ENCODE peak calls at places on chromosomes 5 and 9, in ten cellular contexts. One of them, this sample, is unnamed.

GRCh38 chr5:43066231-43066798 is 26.2 kb upstream of the ANXA2R start:
- DNase-seq in lower lobe of right lung: peak
- DNase-seq in cardiac muscle cell: peak
- DNase-seq in ascending aorta: peak
- DNase-seq in psoas muscle: peak
- DNase-seq in tibial artery: peak
- DNase-seq in WERI-Rb-1: peak
- DNase-seq in stomach: peak
- DNase-seq in upper lobe of right lung: peak
- DNase-seq in nephron progenitor cell: peak
- DNase-seq in this sample: peak

GRCh38 chr9:70220216-70220615 is 38.6 kb upstream of the SMC5 start:
- DNase-seq in lower lobe of right lung: no peak
- DNase-seq in cardiac muscle cell: no peak
- DNase-seq in ascending aorta: no peak
- DNase-seq in psoas muscle: no peak
- DNase-seq in tibial artery: no peak
- DNase-seq in WERI-Rb-1: no peak
- DNase-seq in stomach: no peak
- DNase-seq in upper lobe of right lung: no peak
- DNase-seq in nephron progenitor cell: no peak
- DNase-seq in this sample: no peak

GRCh38 chr9:75892168-75892901 is 1.9 kb downstream of the PCSK5 start:
- DNase-seq in lower lobe of right lung: peak
- DNase-seq in cardiac muscle cell: peak
- DNase-seq in ascending aorta: peak
- DNase-seq in psoas muscle: peak
- DNase-seq in tibial artery: peak
- DNase-seq in WERI-Rb-1: peak
- DNase-seq in stomach: no peak
- DNase-seq in upper lobe of right lung: peak
- DNase-seq in nephron progenitor cell: peak
- DNase-seq in this sample: peak

GRCh38 chr5:10581424-10581748 is 17.5 kb downstream of the ANKRD33B start:
- DNase-seq in lower lobe of right lung: no peak
- DNase-seq in cardiac muscle cell: no peak
- DNase-seq in ascending aorta: no peak
- DNase-seq in psoas muscle: no peak
- DNase-seq in tibial artery: no peak
- DNase-seq in WERI-Rb-1: no peak
- DNase-seq in stomach: no peak
- DNase-seq in upper lobe of right lung: no peak
- DNase-seq in nephron progenitor cell: no peak
- DNase-seq in this sample: no peak

GRCh38 chr9:71767421-71768321 is 642 bp downstream of the CEMIP2 start:
- DNase-seq in lower lobe of right lung: peak
- DNase-seq in cardiac muscle cell: peak
- DNase-seq in ascending aorta: peak
- DNase-seq in psoas muscle: peak
- DNase-seq in tibial artery: no peak
- DNase-seq in WERI-Rb-1: peak
- DNase-seq in stomach: peak
- DNase-seq in upper lobe of right lung: peak
- DNase-seq in nephron progenitor cell: peak
- DNase-seq in this sample: peak

GRCh38 chr9:22813520-22813919 is 366.9 kb downstream of the DMRTA1 start:
- DNase-seq in lower lobe of right lung: no peak
- DNase-seq in cardiac muscle cell: peak
- DNase-seq in ascending aorta: no peak
- DNase-seq in psoas muscle: no peak
- DNase-seq in tibial artery: no peak
- DNase-seq in WERI-Rb-1: peak
- DNase-seq in stomach: no peak
- DNase-seq in upper lobe of right lung: no peak
- DNase-seq in nephron progenitor cell: no peak
- DNase-seq in this sample: no peak

GRCh38 chr9:104836767-104837166 is 72.8 kb downstream of the NIPSNAP3B start:
- DNase-seq in lower lobe of right lung: no peak
- DNase-seq in cardiac muscle cell: peak
- DNase-seq in ascending aorta: no peak
- DNase-seq in psoas muscle: no peak
- DNase-seq in tibial artery: no peak
- DNase-seq in WERI-Rb-1: no peak
- DNase-seq in stomach: peak
- DNase-seq in upper lobe of right lung: no peak
- DNase-seq in nephron progenitor cell: no peak
- DNase-seq in this sample: no peak

GRCh38 chr9:127746959-127747569 is 12.0 kb upstream of the TOR2A start:
- DNase-seq in lower lobe of right lung: no peak
- DNase-seq in cardiac muscle cell: no peak
- DNase-seq in ascending aorta: no peak
- DNase-seq in psoas muscle: no peak
- DNase-seq in tibial artery: no peak
- DNase-seq in WERI-Rb-1: no peak
- DNase-seq in stomach: no peak
- DNase-seq in upper lobe of right lung: no peak
- DNase-seq in nephron progenitor cell: no peak
- DNase-seq in this sample: no peak

GRCh38 chr9:4904322-4905134 is 80.5 kb upstream of the JAK2 start:
- DNase-seq in lower lobe of right lung: no peak
- DNase-seq in cardiac muscle cell: no peak
- DNase-seq in ascending aorta: no peak
- DNase-seq in psoas muscle: no peak
- DNase-seq in tibial artery: no peak
- DNase-seq in WERI-Rb-1: no peak
- DNase-seq in stomach: no peak
- DNase-seq in upper lobe of right lung: no peak
- DNase-seq in nephron progenitor cell: no peak
- DNase-seq in this sample: no peak

GRCh38 chr9:131589124-131589711 is 43.9 kb downstream of the PRRT1B start:
- DNase-seq in lower lobe of right lung: no peak
- DNase-seq in cardiac muscle cell: no peak
- DNase-seq in ascending aorta: no peak
- DNase-seq in psoas muscle: peak
- DNase-seq in tibial artery: no peak
- DNase-seq in WERI-Rb-1: no peak
- DNase-seq in stomach: no peak
- DNase-seq in upper lobe of right lung: no peak
- DNase-seq in nephron progenitor cell: no peak
- DNase-seq in this sample: no peak

GRCh38 chr5:98458726-98459125 is 314.7 kb upstream of the RGMB start:
- DNase-seq in lower lobe of right lung: no peak
- DNase-seq in cardiac muscle cell: no peak
- DNase-seq in ascending aorta: no peak
- DNase-seq in psoas muscle: no peak
- DNase-seq in tibial artery: no peak
- DNase-seq in WERI-Rb-1: no peak
- DNase-seq in stomach: no peak
- DNase-seq in upper lobe of right lung: no peak
- DNase-seq in nephron progenitor cell: no peak
- DNase-seq in this sample: no peak

GRCh38 chr9:134349941-134350340 is 23.7 kb downstream of the RXRA start:
- DNase-seq in lower lobe of right lung: no peak
- DNase-seq in cardiac muscle cell: no peak
- DNase-seq in ascending aorta: no peak
- DNase-seq in psoas muscle: no peak
- DNase-seq in tibial artery: no peak
- DNase-seq in WERI-Rb-1: no peak
- DNase-seq in stomach: no peak
- DNase-seq in upper lobe of right lung: no peak
- DNase-seq in nephron progenitor cell: no peak
- DNase-seq in this sample: no peak

GRCh38 chr5:180072556-180072955 is 997 bp upstream of the RNF130 start:
- DNase-seq in lower lobe of right lung: peak
- DNase-seq in cardiac muscle cell: no peak
- DNase-seq in ascending aorta: peak
- DNase-seq in psoas muscle: peak
- DNase-seq in tibial artery: no peak
- DNase-seq in WERI-Rb-1: no peak
- DNase-seq in stomach: no peak
- DNase-seq in upper lobe of right lung: no peak
- DNase-seq in nephron progenitor cell: no peak
- DNase-seq in this sample: no peak

GRCh38 chr5:134581241-134581981 is 51.2 kb downstream of the SAR1B start:
- DNase-seq in lower lobe of right lung: no peak
- DNase-seq in cardiac muscle cell: no peak
- DNase-seq in ascending aorta: peak
- DNase-seq in psoas muscle: peak
- DNase-seq in tibial artery: no peak
- DNase-seq in WERI-Rb-1: no peak
- DNase-seq in stomach: no peak
- DNase-seq in upper lobe of right lung: peak
- DNase-seq in nephron progenitor cell: no peak
- DNase-seq in this sample: no peak
- TF ChIP-seq CTCF in lower lobe of right lung: no peak
- TF ChIP-seq CTCF in cardiac muscle cell: no peak
- TF ChIP-seq CTCF in ascending aorta: no peak
- TF ChIP-seq CTCF in psoas muscle: peak
- TF ChIP-seq CTCF in tibial artery: no peak
- TF ChIP-seq CTCF in WERI-Rb-1: peak
- TF ChIP-seq CTCF in stomach: no peak
- TF ChIP-seq CTCF in upper lobe of right lung: no peak
- TF ChIP-seq CTCF in nephron progenitor cell: no peak
- TF ChIP-seq CTCF in this sample: no peak

GRCh38 chr5:19790811-19791466 is 197.1 kb downstream of the CDH18 start:
- DNase-seq in lower lobe of right lung: no peak
- DNase-seq in cardiac muscle cell: no peak
- DNase-seq in ascending aorta: no peak
- DNase-seq in psoas muscle: no peak
- DNase-seq in tibial artery: no peak
- DNase-seq in WERI-Rb-1: no peak
- DNase-seq in stomach: no peak
- DNase-seq in upper lobe of right lung: no peak
- DNase-seq in nephron progenitor cell: no peak
- DNase-seq in this sample: no peak

GRCh38 chr5:19795218-19795617 is 192.8 kb downstream of the CDH18 start:
- DNase-seq in lower lobe of right lung: no peak
- DNase-seq in cardiac muscle cell: no peak
- DNase-seq in ascending aorta: no peak
- DNase-seq in psoas muscle: no peak
- DNase-seq in tibial artery: no peak
- DNase-seq in WERI-Rb-1: peak
- DNase-seq in stomach: no peak
- DNase-seq in upper lobe of right lung: no peak
- DNase-seq in nephron progenitor cell: no peak
- DNase-seq in this sample: no peak
- TF ChIP-seq CTCF in lower lobe of right lung: no peak
- TF ChIP-seq CTCF in cardiac muscle cell: peak
- TF ChIP-seq CTCF in ascending aorta: no peak
- TF ChIP-seq CTCF in psoas muscle: no peak
- TF ChIP-seq CTCF in tibial artery: no peak
- TF ChIP-seq CTCF in WERI-Rb-1: peak
- TF ChIP-seq CTCF in stomach: no peak
- TF ChIP-seq CTCF in upper lobe of right lung: no peak
- TF ChIP-seq CTCF in nephron progenitor cell: no peak
- TF ChIP-seq CTCF in this sample: no peak

GRCh38 chr9:2821855-2822254 is 22.0 kb downstream of the PUM3 start:
- DNase-seq in lower lobe of right lung: no peak
- DNase-seq in cardiac muscle cell: no peak
- DNase-seq in ascending aorta: no peak
- DNase-seq in psoas muscle: no peak
- DNase-seq in tibial artery: no peak
- DNase-seq in WERI-Rb-1: no peak
- DNase-seq in stomach: no peak
- DNase-seq in upper lobe of right lung: no peak
- DNase-seq in nephron progenitor cell: no peak
- DNase-seq in this sample: no peak

GRCh38 chr9:2819165-2819564 is 24.7 kb downstream of the PUM3 start:
- DNase-seq in lower lobe of right lung: no peak
- DNase-seq in cardiac muscle cell: no peak
- DNase-seq in ascending aorta: no peak
- DNase-seq in psoas muscle: no peak
- DNase-seq in tibial artery: no peak
- DNase-seq in WERI-Rb-1: no peak
- DNase-seq in stomach: no peak
- DNase-seq in upper lobe of right lung: no peak
- DNase-seq in nephron progenitor cell: no peak
- DNase-seq in this sample: no peak

GRCh38 chr9:2824054-2824453 is 19.8 kb downstream of the PUM3 start:
- DNase-seq in lower lobe of right lung: no peak
- DNase-seq in cardiac muscle cell: no peak
- DNase-seq in ascending aorta: no peak
- DNase-seq in psoas muscle: no peak
- DNase-seq in tibial artery: no peak
- DNase-seq in WERI-Rb-1: no peak
- DNase-seq in stomach: no peak
- DNase-seq in upper lobe of right lung: no peak
- DNase-seq in nephron progenitor cell: no peak
- DNase-seq in this sample: no peak

GRCh38 chr9:2826291-2826690 is 17.6 kb downstream of the PUM3 start:
- DNase-seq in lower lobe of right lung: no peak
- DNase-seq in cardiac muscle cell: no peak
- DNase-seq in ascending aorta: no peak
- DNase-seq in psoas muscle: no peak
- DNase-seq in tibial artery: no peak
- DNase-seq in WERI-Rb-1: no peak
- DNase-seq in stomach: no peak
- DNase-seq in upper lobe of right lung: no peak
- DNase-seq in nephron progenitor cell: no peak
- DNase-seq in this sample: no peak

DNA sequence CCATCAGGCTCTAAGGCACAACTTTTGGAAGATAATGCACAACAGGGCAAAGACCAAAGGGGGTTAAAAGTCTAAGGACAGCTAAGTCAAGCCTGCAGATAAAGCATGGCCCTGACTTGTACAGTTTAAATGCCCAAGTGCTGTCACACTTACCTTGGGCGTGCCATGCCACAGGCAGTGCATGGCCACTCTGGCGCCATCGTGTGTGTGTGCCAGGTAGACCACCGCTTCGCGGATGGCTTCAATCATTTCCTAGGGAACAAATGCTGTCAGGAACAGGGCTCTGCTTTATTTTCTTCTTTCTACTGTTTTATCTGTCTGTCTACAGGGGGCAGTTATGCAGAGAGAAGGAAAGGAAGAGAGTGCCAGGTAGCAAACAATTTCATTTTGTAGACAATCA is 19.3 kb downstream of the PUM3 start:
- DNase-seq in lower lobe of right lung: no peak
- DNase-seq in cardiac muscle cell: peak
- DNase-seq in ascending aorta: no peak
- DNase-seq in psoas muscle: no peak
- DNase-seq in tibial artery: no peak
- DNase-seq in WERI-Rb-1: peak
- DNase-seq in stomach: no peak
- DNase-seq in upper lobe of right lung: no peak
- DNase-seq in nephron progenitor cell: peak
- DNase-seq in this sample: peak
- TF ChIP-seq CTCF in lower lobe of right lung: no peak
- TF ChIP-seq CTCF in cardiac muscle cell: peak
- TF ChIP-seq CTCF in ascending aorta: no peak
- TF ChIP-seq CTCF in psoas muscle: no peak
- TF ChIP-seq CTCF in tibial artery: no peak
- TF ChIP-seq CTCF in WERI-Rb-1: peak
- TF ChIP-seq CTCF in stomach: no peak
- TF ChIP-seq CTCF in upper lobe of right lung: peak
- TF ChIP-seq CTCF in nephron progenitor cell: peak
- TF ChIP-seq CTCF in this sample: peak

DNA sequence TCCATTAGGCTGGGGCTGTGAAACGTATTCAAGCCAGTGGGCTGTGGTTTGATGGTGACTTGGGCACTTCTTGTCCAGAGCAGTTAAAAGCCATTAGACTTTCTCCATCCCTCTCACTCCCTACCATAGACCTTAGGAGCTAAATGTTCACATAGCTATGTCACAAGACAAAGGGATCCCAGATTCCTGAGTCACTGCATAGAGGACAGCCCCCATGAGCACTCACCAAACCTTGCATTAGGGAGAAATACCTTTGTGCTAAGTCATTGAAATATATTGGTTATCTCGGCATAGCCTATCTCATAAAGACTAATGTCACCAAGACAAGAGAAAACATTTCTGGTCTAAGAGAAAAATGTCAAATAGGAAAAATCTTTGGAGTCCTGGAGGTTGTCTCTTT is 104.3 kb downstream of the TRPM6 start:
- DNase-seq in lower lobe of right lung: no peak
- DNase-seq in cardiac muscle cell: no peak
- DNase-seq in ascending aorta: no peak
- DNase-seq in psoas muscle: no peak
- DNase-seq in tibial artery: no peak
- DNase-seq in WERI-Rb-1: no peak
- DNase-seq in stomach: no peak
- DNase-seq in upper lobe of right lung: no peak
- DNase-seq in nephron progenitor cell: no peak
- DNase-seq in this sample: no peak
- TF ChIP-seq CTCF in lower lobe of right lung: no peak
- TF ChIP-seq CTCF in cardiac muscle cell: no peak
- TF ChIP-seq CTCF in ascending aorta: no peak
- TF ChIP-seq CTCF in psoas muscle: no peak
- TF ChIP-seq CTCF in tibial artery: no peak
- TF ChIP-seq CTCF in WERI-Rb-1: no peak
- TF ChIP-seq CTCF in stomach: no peak
- TF ChIP-seq CTCF in upper lobe of right lung: no peak
- TF ChIP-seq CTCF in nephron progenitor cell: no peak
- TF ChIP-seq CTCF in this sample: no peak

This sample was measured in glutamatergic neuron.